ENCODE peak calls at places on chromosomes 12 and 14, in five cellular contexts. F, E, B, C and P are unnamed samples.

GRCh38 chr12:83821967-83822366 is 1090.6 kb downstream of the SLC6A15 start:
- DNase-seq in F (no peak), E (peak; percentile 11), B (no peak), C (no peak), P (no peak)

GRCh38 chr14:28653521-28653920 is 113.1 kb upstream of the FOXG1 start:
- DNase-seq in F (peak; percentile 82), E (no peak), B (no peak), C (no peak), P (no peak)

GRCh38 chr14:100416921-100417451 is 93.8 kb downstream of the SLC25A47 start:
- DNase-seq in F (peak; percentile 87), E (peak; percentile 55), B (no peak), C (no peak), P (peak; percentile 83)

GRCh38 chr12:12476836-12477531 is 85.7 kb downstream of the DUSP16 start:
- DNase-seq in F (no peak), E (no peak), B (no peak), C (no peak), P (no peak)

GRCh38 chr14:74583689-74584434 is 28.2 kb downstream of the LTBP2 start:
- DNase-seq in F (peak; percentile 89), E (peak; percentile 48), B (no peak), C (no peak), P (peak; percentile 85)

GRCh38 chr12:101441835-101442234 is 33.3 kb upstream of the SPIC start:
- DNase-seq in F (no peak), E (no peak), B (no peak), C (no peak), P (no peak)

GRCh38 chr14:69149461-69150244 is 3.3 kb downstream of the DCAF5 start:
- DNase-seq in F (no peak), E (peak; percentile 38), B (no peak), C (no peak), P (peak; percentile 21)

GRCh38 chr12:12176402-12176801 is 90.4 kb downstream of the LRP6 start:
- DNase-seq in F (no peak), E (no peak), B (no peak), C (no peak), P (no peak)

GRCh38 chr12:48199784-48200198 is 3.3 kb downstream of the OR10AD1 start:
- DNase-seq in F (no peak), E (peak; percentile 33), B (no peak), C (no peak), P (peak; percentile 51)

GRCh38 chr12:121996945-121997612 is 24.6 kb upstream of the BCL7A start:
- DNase-seq in F (no peak), E (no peak), B (no peak), C (no peak), P (no peak)

GRCh38 chr12:52346596-52346995 is 20.7 kb downstream of the KRT85 start:
- DNase-seq in F (no peak), E (no peak), B (no peak), C (peak; percentile 27), P (no peak)

GRCh38 chr12:64173456-64173855 is 48.6 kb downstream of the KICS2 start:
- DNase-seq in F (no peak), E (no peak), B (no peak), C (no peak), P (no peak)

GRCh38 chr14:69231486-69231885 is 28.5 kb upstream of the GALNT16 start:
- DNase-seq in F (no peak), E (no peak), B (no peak), C (no peak), P (no peak)

GRCh38 chr14:31926123-31926522 is 151.0 kb upstream of the ARHGAP5 start:
- DNase-seq in F (no peak), E (peak; percentile 55), B (no peak), C (no peak), P (peak; percentile 47)

GRCh38 chr14:29016050-29016900 is 249.7 kb downstream of the FOXG1 start:
- DNase-seq in F (peak; percentile 16), E (peak; percentile 65), B (peak; percentile 42), C (no peak), P (peak; percentile 16)

GRCh38 chr14:53796734-53797133 is 159.9 kb downstream of the BMP4 start:
- DNase-seq in F (no peak), E (no peak), B (no peak), C (no peak), P (no peak)

GRCh38 chr12:128944956-128945355 is 91.7 kb downstream of the GLT1D1 start:
- DNase-seq in F (no peak), E (no peak), B (no peak), C (no peak), P (no peak)

GRCh38 chr12:31521972-31522371 is 69.0 kb downstream of the DENND5B start:
- DNase-seq in F (no peak), E (peak; percentile 37), B (no peak), C (no peak), P (no peak)

GRCh38 chr12:25789520-25789919 is 169.0 kb upstream of the RASSF8 start:
- DNase-seq in F (peak; percentile 58), E (peak; percentile 93), B (no peak), C (peak; percentile 10), P (no peak)

GRCh38 chr12:102322254-102322653 is 124.6 kb upstream of the PMCH start:
- DNase-seq in F (no peak), E (no peak), B (no peak), C (no peak), P (no peak)

GRCh38 chr14:60931206-60931605 is 49.7 kb downstream of the TRMT5 start:
- DNase-seq in F (peak; percentile 13), E (no peak), B (no peak), C (no peak), P (no peak)

GRCh38 chr12:52054838-52055741 is 3.8 kb downstream of the NR4A1 start:
- DNase-seq in F (no peak), E (peak; percentile 59), B (no peak), C (no peak), P (no peak)

GRCh38 chr12:65656904-65657351 is 167.4 kb upstream of the HMGA2 start:
- DNase-seq in F (peak; percentile 99), E (peak; percentile 94), B (no peak), C (no peak), P (peak; percentile 99)

GRCh38 chr12:70402597-70402996 is 36.5 kb downstream of the KCNMB4 start:
- DNase-seq in F (no peak), E (peak; percentile 25), B (no peak), C (no peak), P (no peak)

GRCh38 chr12:117045175-117045997 is 53.8 kb downstream of the TESC start:
- DNase-seq in F (no peak), E (no peak), B (no peak), C (no peak), P (no peak)

GRCh38 chr14:44657688-44658388 is 150.8 kb upstream of the FSCB start:
- DNase-seq in F (peak; percentile 3), E (peak; percentile 67), B (no peak), C (no peak), P (no peak)

GRCh38 chr12:49225551-49226166 is 36.8 kb upstream of the TUBA1A start:
- DNase-seq in F (peak; percentile 59), E (peak; percentile 57), B (no peak), C (no peak), P (no peak)
- TF ChIP-seq CTCF in F (no peak), E (peak; percentile 29), B (no peak), C (peak; percentile 22), P (peak; percentile 18)

GRCh38 chr14:90383126-90383730 is 13.6 kb upstream of the CALM1 start:
- DNase-seq in F (peak; percentile 99), E (peak; percentile 100), B (peak; percentile 98), C (peak; percentile 100), P (peak; percentile 100)
- TF ChIP-seq CTCF in F (no peak), E (no peak), B (no peak), C (peak; percentile 30), P (peak; percentile 37)

GRCh38 chr12:2282321-2282720 is 229.5 kb downstream of the CACNA1C start:
- DNase-seq in F (no peak), E (no peak), B (no peak), C (no peak), P (no peak)
- TF ChIP-seq CTCF in F (no peak), E (peak; percentile 11), B (no peak), C (peak; percentile 26), P (no peak)

DNA sequence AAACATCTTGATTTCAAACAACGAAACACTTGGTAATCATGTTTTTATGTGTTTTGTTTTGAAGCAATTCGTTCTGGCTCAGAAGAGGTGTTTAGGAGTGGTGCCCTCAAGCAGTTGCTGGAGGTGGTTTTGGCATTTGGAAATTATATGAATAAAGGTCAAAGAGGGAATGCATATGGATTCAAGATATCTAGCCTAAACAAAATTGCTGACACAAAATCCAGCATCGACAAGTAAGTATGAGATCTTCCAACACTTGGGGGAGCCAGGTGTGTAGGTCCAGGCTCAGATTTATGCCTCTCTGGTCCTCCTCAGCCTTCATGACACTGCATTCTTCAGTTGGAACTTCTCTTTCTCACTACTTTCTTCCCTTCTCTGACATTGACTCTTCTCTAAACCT is 110.1 kb downstream of the GPR135 start:
- DNase-seq in F (no peak), E (no peak), B (no peak), C (no peak), P (no peak)
- TF ChIP-seq CTCF in F (no peak), E (no peak), B (no peak), C (no peak), P (no peak)

DNA sequence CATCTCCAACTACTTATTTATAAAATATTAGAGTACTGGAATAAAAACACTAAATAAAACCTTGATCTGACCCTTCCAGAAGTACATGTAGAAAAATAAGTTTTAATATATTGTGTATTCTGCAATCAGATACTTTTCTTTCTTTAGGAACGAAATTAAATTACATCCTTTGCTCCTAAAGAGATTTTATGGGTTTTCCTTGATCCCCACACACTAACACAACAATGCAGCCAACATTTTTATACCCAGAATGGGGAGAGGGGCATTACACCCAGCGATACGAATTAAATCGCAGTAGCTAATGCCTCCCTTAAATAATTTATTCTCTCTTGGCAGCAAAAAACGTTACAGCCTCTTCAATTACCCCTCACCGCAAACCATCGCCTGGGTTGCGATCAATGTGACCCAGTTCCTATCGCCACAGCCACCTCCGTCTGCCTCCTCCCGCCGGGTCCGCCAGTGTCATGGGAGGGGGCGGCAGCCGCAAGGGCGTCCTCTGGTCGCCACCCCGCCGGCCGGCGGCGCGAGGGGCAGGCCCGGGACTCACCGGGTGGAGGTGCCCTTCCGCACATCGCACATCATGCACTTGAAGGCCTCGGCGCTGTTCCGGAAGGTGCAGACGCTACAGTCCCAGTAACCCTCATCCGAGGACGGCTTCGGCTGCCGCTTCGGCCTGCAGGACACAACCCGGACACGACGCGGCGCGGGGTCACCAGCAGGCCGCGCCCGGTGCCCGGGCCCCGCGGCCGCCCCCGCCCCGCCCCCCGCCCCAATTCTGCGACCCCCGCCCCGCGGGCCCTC is 796 bp downstream of the YAF2 start:
- DNase-seq in F (peak; percentile 71), E (peak; percentile 66), B (peak; percentile 72), C (peak; percentile 77), P (peak; percentile 78)
- TF ChIP-seq CTCF in F (peak; percentile 20), E (peak; percentile 38), B (peak; percentile 64), C (peak; percentile 60), P (peak; percentile 66)

GRCh38 chr12:7162691-7163114 is 26.8 kb upstream of the PEX5 start:
- DNase-seq in F (no peak), E (peak; percentile 11), B (peak; percentile 57), C (no peak), P (no peak)
- TF ChIP-seq CTCF in F (peak; percentile 21), E (peak; percentile 51), B (peak; percentile 87), C (peak; percentile 54), P (peak; percentile 65)

GRCh38 chr12:4277205-4277543 is 3.6 kb downstream of the CCND2 start:
- DNase-seq in F (no peak), E (no peak), B (no peak), C (no peak), P (no peak)
- TF ChIP-seq CTCF in F (no peak), E (no peak), B (no peak), C (no peak), P (peak; percentile 67)